ENCODE peak calls at places on chromosomes 7 and 10, in nine cellular contexts. L, X, Q, U, O, Z, E, M and I are unnamed samples.

GRCh38 chr7:64098-64521 is 128.3 kb upstream of the FAM20C start:
- DNase-seq in E (peak; percentile 49), L (peak; percentile 61), Z (peak; percentile 41), Q (peak; percentile 68), X (peak; percentile 55), M (peak; percentile 78), O (peak; percentile 74), U (peak; percentile 68), I (no peak)

GRCh38 chr7:55223023-55223422 is 142.1 kb upstream of the LANCL2 start:
- DNase-seq in M (no peak), U (no peak), Q (no peak), Z (no peak), O (no peak), L (no peak), E (no peak), X (no peak), I (no peak)

GRCh38 chr10:27383595-27384542 is 120.2 kb upstream of the RAB18 start:
- DNase-seq in Z (peak; percentile 68), E (peak; percentile 59), O (peak; percentile 6), X (peak; percentile 67), M (no peak), U (no peak), L (no peak), Q (no peak), I (no peak)

GRCh38 chr10:78338717-78339116 is 305.1 kb downstream of the RPS24 start:
- DNase-seq in X (no peak), Q (no peak), L (no peak), E (no peak), O (no peak), M (no peak), Z (no peak), U (no peak), I (no peak)

GRCh38 chr10:61757525-61758397 is 95.0 kb downstream of the CABCOCO1 start:
- DNase-seq in E (peak; percentile 67), U (no peak), X (no peak), Q (no peak), O (peak; percentile 73), L (no peak), Z (peak; percentile 49), M (no peak), I (no peak)

GRCh38 chr7:134374291-134374690 is 57.6 kb upstream of the SLC35B4 start:
- DNase-seq in Z (no peak), U (no peak), L (no peak), E (no peak), M (no peak), Q (no peak), O (no peak), X (no peak), I (peak; percentile 7)

GRCh38 chr7:219581-220150 is 27.3 kb downstream of the FAM20C start:
- DNase-seq in Z (no peak), L (no peak), M (no peak), O (no peak), E (no peak), U (no peak), X (no peak), Q (peak; percentile 57), I (no peak)

GRCh38 chr10:46541735-46542566 is 14.5 kb downstream of the GPRIN2 start:
- DNase-seq in U (no peak), M (peak; percentile 35), L (peak; percentile 63), E (no peak), Z (peak; percentile 77), X (no peak), O (no peak), Q (peak; percentile 13), I (no peak)

DNA sequence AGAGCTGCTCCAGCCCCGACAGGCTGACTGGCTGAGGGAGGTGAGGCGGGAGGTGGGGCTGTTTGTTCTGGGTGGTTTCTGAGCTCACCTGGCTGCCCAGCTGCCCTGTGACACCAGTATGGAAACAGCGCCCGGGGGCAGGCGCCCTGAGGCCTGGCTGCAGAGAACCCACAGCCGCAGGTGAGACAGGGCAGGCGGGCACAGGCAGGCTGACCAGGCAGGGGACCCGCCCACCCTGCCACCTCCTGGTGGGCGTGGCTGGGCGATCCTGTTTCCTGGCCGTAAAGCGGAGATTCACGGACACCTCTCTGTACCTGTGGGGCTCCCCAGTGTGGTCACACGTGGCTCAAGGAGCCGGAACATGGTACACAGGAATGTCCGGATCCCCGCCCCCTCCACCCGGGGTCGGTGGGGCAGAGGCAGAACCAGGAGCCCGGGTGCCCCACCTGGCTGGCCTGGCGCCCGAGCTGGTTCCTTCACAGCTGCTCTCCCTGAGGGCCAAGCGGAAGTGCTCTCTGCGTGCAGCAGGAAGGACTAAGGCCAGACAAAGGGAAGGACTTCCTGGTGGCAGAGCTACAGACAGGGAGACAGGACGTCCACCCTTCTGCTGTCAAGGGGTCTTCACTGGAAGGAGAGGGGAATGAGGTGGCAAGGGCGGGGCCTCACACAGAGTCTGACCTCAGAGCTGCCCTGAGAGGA is 3.9 kb downstream of the MICALL2 start:
- DNase-seq in X (peak; percentile 98), L (peak; percentile 93), Q (peak; percentile 92), Z (no peak), E (no peak), M (no peak), U (no peak), O (no peak), I (no peak)
- H3K4me1 ChIP-seq in X (peaks cover 31% of the 10 kb centered on the region), L (peaks cover 44% of the 10 kb centered on the region), Q (peaks cover 57% of the 10 kb centered on the region), Z (peaks cover 30% of the 10 kb centered on the region), E (peaks cover 33% of the 10 kb centered on the region), M (peaks cover 13% of the 10 kb centered on the region), U (peaks cover 3% of the 10 kb centered on the region), O (peaks cover 32% of the 10 kb centered on the region), I (peaks cover 28% of the 10 kb centered on the region)

DNA sequence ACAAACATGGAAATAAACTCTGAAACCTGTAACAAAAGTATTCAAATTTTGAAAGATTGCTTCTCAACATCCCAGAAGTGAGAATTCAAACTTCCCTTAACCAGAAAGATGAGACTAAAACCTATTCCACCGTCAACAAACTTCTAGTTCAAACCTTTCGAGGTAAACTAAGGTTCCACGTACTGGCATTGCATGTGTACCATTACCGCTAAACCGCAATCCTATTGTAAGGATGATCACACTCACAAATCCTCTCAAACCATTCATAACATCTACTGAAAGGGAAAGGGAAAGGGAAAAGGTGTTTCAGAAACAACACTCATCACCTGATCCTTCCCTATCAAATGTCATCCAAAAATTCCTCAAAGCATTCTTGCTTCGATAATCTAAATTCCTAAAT is 3.1 kb downstream of the SMURF1 start:
- DNase-seq in L (no peak), O (no peak), Z (no peak), Q (no peak), E (no peak), U (no peak), M (no peak), X (no peak), I (no peak)
- H3K4me1 ChIP-seq in L (peaks cover 61% of the 10 kb centered on the region), O (peaks cover 13% of the 10 kb centered on the region), Z (peaks cover 56% of the 10 kb centered on the region), Q (peaks cover 62% of the 10 kb centered on the region), E (peaks cover 25% of the 10 kb centered on the region), U (peaks cover 23% of the 10 kb centered on the region), M (peaks cover 34% of the 10 kb centered on the region), X (peaks cover 62% of the 10 kb centered on the region), I (peaks cover 29% of the 10 kb centered on the region)

GRCh38 chr7:27187702-27188665 is 3.0 kb upstream of the HOXA11 start:
- DNase-seq in Z (no peak), L (peak; percentile 57), O (no peak), Q (peak; percentile 8), U (no peak), E (no peak), X (no peak), M (no peak), I (no peak)

GRCh38 chr7:27187158-27187701 is 2.2 kb upstream of the HOXA11 start:
- DNase-seq in E (peak; percentile 65), O (no peak), X (no peak), Q (no peak), U (no peak), M (no peak), Z (no peak), L (no peak), I (no peak)

GRCh38 chr7:27185708-27186449 is 847 bp upstream of the HOXA11 start:
- DNase-seq in O (no peak), M (no peak), E (peak; percentile 54), Z (no peak), U (no peak), X (no peak), Q (peak; percentile 9), L (peak; percentile 31), I (no peak)

GRCh38 chr7:27185013-27185707 is at the start of gene HOXA11:
- DNase-seq in X (no peak), E (peak; percentile 94), O (peak; percentile 20), Z (no peak), L (peak; percentile 59), M (no peak), U (no peak), Q (peak; percentile 8), I (peak; percentile 32)

DNA sequence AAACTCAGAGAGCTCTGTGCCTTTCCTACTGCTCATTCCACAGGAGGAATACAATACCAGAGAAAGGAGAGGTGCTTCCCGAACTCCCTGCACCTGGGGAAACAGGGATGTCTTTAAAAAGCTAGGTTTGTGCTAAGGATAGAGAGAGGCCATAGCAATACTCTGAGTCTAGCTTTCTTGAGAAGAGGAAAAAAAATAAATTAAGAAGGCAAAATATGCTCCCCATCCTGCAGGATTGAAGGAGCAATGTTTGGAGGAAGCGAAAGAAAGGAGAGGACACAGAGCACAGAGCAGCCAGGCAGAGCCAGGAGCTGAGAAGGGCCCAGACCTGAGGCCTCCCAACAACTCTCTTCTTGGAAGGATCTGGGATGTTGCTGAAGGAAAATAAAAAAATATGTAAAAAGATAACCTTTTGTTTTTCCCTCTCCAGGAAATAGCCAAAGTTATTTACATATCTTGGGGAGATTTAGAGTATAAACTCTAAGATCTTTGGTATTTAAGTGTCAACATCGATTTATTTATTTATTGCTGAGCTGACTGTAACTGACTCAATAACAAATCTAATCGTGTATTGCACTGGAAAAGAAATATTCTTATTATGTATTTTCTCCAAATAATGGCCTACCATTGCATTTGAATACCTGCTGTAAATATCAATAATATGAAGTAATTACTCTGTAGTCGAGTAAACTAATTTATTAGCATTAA is 1.6 kb upstream of the HOXA11 start:
- DNase-seq in E (peak; percentile 60), Q (no peak), X (no peak), Z (no peak), U (no peak), O (no peak), M (no peak), L (no peak), I (no peak)
- H3K4me1 ChIP-seq in E (peaks cover 67% of the 10 kb centered on the region), Q (peaks cover 52% of the 10 kb centered on the region), X (peaks cover 12% of the 10 kb centered on the region), Z (peaks cover 14% of the 10 kb centered on the region), U (peaks cover 3% of the 10 kb centered on the region), O (peaks cover 3% of the 10 kb centered on the region), M (peaks cover 4% of the 10 kb centered on the region), L (peaks cover 41% of the 10 kb centered on the region), I (peaks cover 14% of the 10 kb centered on the region)

GRCh38 chr7:98286093-98286525 is 4.6 kb downstream of the BRI3 start:
- DNase-seq in Z (peak; percentile 47), L (peak; percentile 87), E (no peak), U (no peak), O (peak; percentile 55), Q (peak; percentile 73), M (peak; percentile 33), X (peak; percentile 92), I (peak; percentile 68)

GRCh38 chr7:98288064-98288823 is 6.8 kb downstream of the BRI3 start:
- DNase-seq in X (no peak), Q (peak; percentile 40), U (no peak), Z (no peak), M (peak; percentile 35), O (no peak), L (peak; percentile 63), E (no peak), I (no peak)

GRCh38 chr7:98287486-98287959 is 6.0 kb downstream of the BRI3 start:
- DNase-seq in O (no peak), X (peak; percentile 57), M (no peak), L (peak; percentile 88), U (no peak), Q (peak; percentile 62), E (no peak), Z (no peak), I (peak; percentile 74)

GRCh38 chr7:98285132-98286092 is 3.9 kb downstream of the BRI3 start:
- DNase-seq in O (no peak), E (no peak), Q (no peak), X (no peak), U (no peak), L (no peak), Z (no peak), M (peak; percentile 29), I (no peak)

GRCh38 chr7:98286701-98287485 is 5.4 kb downstream of the BRI3 start:
- DNase-seq in L (peak; percentile 65), X (no peak), Q (peak; percentile 52), O (no peak), Z (no peak), M (peak; percentile 34), E (no peak), U (peak; percentile 36), I (no peak)
- H3K4me1 ChIP-seq in L (peaks cover 51% of the 10 kb centered on the region), X (peaks cover 55% of the 10 kb centered on the region), Q (peaks cover 73% of the 10 kb centered on the region), O (peaks cover 37% of the 10 kb centered on the region), Z (peaks cover 57% of the 10 kb centered on the region), M (peaks cover 35% of the 10 kb centered on the region), E (peaks cover 34% of the 10 kb centered on the region), U (peaks cover 39% of the 10 kb centered on the region), I (peaks cover 55% of the 10 kb centered on the region)